ENCODE peak calls at places on chromosomes 12 and 14, in six cellular contexts. S, P, Z, G, T and E are unnamed samples.

GRCh38 chr14:68257969-68258368 is 438.4 kb downstream of the RAD51B start:
- DNase-seq in G (no peak), P (no peak), S (no peak), Z (no peak), T (no peak), E (no peak)

GRCh38 chr12:76236640-76237039 is 111.6 kb downstream of the BBS10 start:
- DNase-seq in G (no peak), S (no peak), T (no peak), Z (no peak), P (no peak), E (no peak)

GRCh38 chr12:108852674-108853073 is 4.7 kb downstream of the SSH1 start:
- DNase-seq in T (no peak), Z (no peak), G (no peak), P (no peak), S (no peak), E (no peak)

GRCh38 chr14:22280497-22281321 is 308.3 kb downstream of the DAD1 start:
- DNase-seq in S (no peak), T (no peak), Z (no peak), P (no peak), G (no peak), E (no peak)

GRCh38 chr12:27123642-27124041 is 41.3 kb upstream of the C12orf71 start:
- DNase-seq in P (no peak), G (no peak), S (no peak), T (no peak), Z (no peak), E (no peak)

GRCh38 chr14:23372509-23372908 is at the start of gene IL25:
- DNase-seq in Z (no peak), G (no peak), S (no peak), T (no peak), P (no peak), E (no peak)

GRCh38 chr14:100874411-100875091 is 29.0 kb downstream of the RTL1 start:
- DNase-seq in P (peak), Z (no peak), T (no peak), S (no peak), G (no peak), E (no peak)

GRCh38 chr14:49692895-49693737 is at the start of gene KLHDC1:
- DNase-seq in P (peak), T (peak), S (peak), Z (peak), G (peak), E (peak)

GRCh38 chr12:110693731-110694130 is 4.8 kb upstream of the HVCN1 start:
- DNase-seq in Z (no peak), P (no peak), T (peak), G (no peak), S (no peak), E (no peak)

GRCh38 chr12:116797885-116798284 is 59.8 kb downstream of the RNFT2 start:
- DNase-seq in S (no peak), P (no peak), T (no peak), G (no peak), Z (no peak), E (no peak)

GRCh38 chr12:77113971-77114370 is 48.6 kb upstream of the E2F7 start:
- DNase-seq in T (no peak), G (no peak), S (no peak), Z (no peak), P (no peak), E (no peak)

GRCh38 chr12:53770281-53770680 is 18.5 kb upstream of the CISTR start:
- DNase-seq in Z (no peak), P (no peak), G (no peak), T (no peak), S (peak), E (no peak)

GRCh38 chr14:99183716-99184115 is 88.3 kb downstream of the BCL11B start:
- DNase-seq in Z (no peak), S (no peak), T (no peak), G (no peak), P (peak), E (no peak)

GRCh38 chr12:86283607-86284006 is 27.4 kb upstream of the MGAT4C start:
- DNase-seq in P (no peak), S (no peak), T (no peak), G (no peak), Z (no peak), E (no peak)

GRCh38 chr14:53325176-53325806 is 172.2 kb upstream of the DDHD1 start:
- DNase-seq in S (no peak), T (no peak), Z (no peak), G (no peak), P (no peak), E (no peak)

DNA sequence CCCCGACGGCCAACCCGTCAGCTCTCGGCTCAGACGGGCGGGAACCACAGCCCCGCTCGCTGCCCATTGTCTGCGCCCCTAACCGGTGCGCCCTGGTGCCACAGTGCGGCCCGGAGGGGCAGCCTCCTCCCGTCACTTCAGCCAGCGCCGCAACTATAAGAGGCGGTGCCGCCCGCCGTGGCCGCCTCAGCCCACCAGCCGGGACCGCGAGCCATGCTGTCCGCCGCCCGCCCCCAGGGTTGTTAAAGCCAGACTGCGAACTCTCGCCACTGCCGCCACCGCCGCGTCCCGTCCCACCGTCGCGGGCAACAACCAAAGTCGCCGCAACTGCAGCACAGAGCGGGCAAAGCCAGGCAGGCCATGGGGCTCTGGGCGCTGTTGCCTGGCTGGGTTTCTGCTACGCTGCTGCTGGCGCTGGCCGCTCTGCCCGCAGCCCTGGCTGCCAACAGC is at the start of gene WNT1:
- DNase-seq in G (no peak), S (no peak), Z (no peak), P (no peak), T (no peak), E (no peak)
- TF ChIP-seq CTCF in G (peak), S (no peak), Z (peak), P (no peak), T (no peak), E (peak)

GRCh38 chr14:103099733-103100280 is 5.3 kb downstream of the EXOC3L4 start:
- DNase-seq in S (no peak), Z (no peak), P (peak), T (no peak), G (no peak), E (no peak)

GRCh38 chr14:103100281-103101121 is 6.0 kb downstream of the EXOC3L4 start:
- DNase-seq in T (no peak), Z (no peak), P (peak), G (no peak), S (no peak), E (no peak)

GRCh38 chr14:103097994-103098957 is 3.8 kb downstream of the EXOC3L4 start:
- DNase-seq in T (no peak), G (no peak), P (peak), Z (no peak), S (no peak), E (no peak)

GRCh38 chr14:103097244-103097993 is 2.9 kb downstream of the EXOC3L4 start:
- DNase-seq in T (no peak), Z (no peak), S (no peak), G (no peak), P (peak), E (no peak)

GRCh38 chr14:103099081-103099732 is 4.7 kb downstream of the EXOC3L4 start:
- DNase-seq in Z (no peak), P (peak), T (no peak), S (no peak), G (no peak), E (no peak)
- TF ChIP-seq CTCF in Z (no peak), P (no peak), T (no peak), S (no peak), G (no peak), E (no peak)

GRCh38 chr12:32274665-32275064 is 124.7 kb upstream of the FGD4 start:
- DNase-seq in G (no peak), S (no peak), P (no peak), Z (no peak), T (no peak), E (no peak)

GRCh38 chr12:32273063-32273521 is 126.3 kb upstream of the FGD4 start:
- DNase-seq in G (no peak), S (no peak), T (no peak), Z (no peak), P (no peak), E (no peak)

GRCh38 chr12:32281098-32281497 is 118.3 kb upstream of the FGD4 start:
- DNase-seq in G (no peak), P (no peak), T (no peak), Z (no peak), S (no peak), E (no peak)

GRCh38 chr12:32273712-32274111 is 125.6 kb upstream of the FGD4 start:
- DNase-seq in Z (peak), G (peak), T (no peak), P (no peak), S (no peak), E (no peak)

DNA sequence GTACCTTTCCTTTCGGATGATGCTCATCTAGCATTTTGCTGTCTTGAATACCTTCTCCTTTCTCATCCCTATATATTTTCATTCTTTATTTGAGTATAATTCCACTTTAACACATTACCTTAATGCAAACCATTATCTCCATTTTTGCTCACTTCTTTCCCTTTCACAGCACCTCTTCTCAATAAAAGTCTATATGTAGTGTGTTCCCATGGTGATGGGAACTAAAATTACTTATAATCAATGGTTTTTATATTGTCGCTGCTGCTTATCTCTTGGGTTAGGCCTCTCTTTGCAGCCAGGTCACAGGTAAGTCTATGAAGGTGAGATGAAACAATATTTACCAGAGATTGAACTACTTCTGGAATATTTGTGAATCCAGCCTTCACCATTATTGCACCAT is 121.6 kb upstream of the FGD4 start:
- DNase-seq in S (no peak), Z (no peak), P (no peak), T (no peak), G (no peak), E (no peak)
- TF ChIP-seq CTCF in S (no peak), Z (no peak), P (no peak), T (no peak), G (no peak), E (no peak)

GRCh38 chr12:99282086-99282485 is 365.5 kb upstream of the GARIN6 start:
- DNase-seq in S (no peak), Z (no peak), P (no peak), T (no peak), G (no peak), E (no peak)
- TF ChIP-seq CTCF in S (no peak), Z (no peak), P (no peak), T (no peak), G (no peak), E (no peak)

GRCh38 chr14:34614638-34615037 is 15.3 kb downstream of the SNX6 start:
- DNase-seq in S (no peak), T (no peak), G (no peak), P (peak), Z (no peak), E (no peak)
- TF ChIP-seq CTCF in S (no peak), T (no peak), G (no peak), P (no peak), Z (no peak), E (no peak)

GRCh38 chr14:103293465-103293864 is 40.6 kb upstream of the EIF5 start:
- DNase-seq in P (no peak), T (no peak), G (no peak), Z (no peak), S (no peak), E (no peak)

GRCh38 chr14:103294091-103294490 is 39.9 kb upstream of the EIF5 start:
- DNase-seq in P (no peak), S (no peak), G (no peak), Z (no peak), T (no peak), E (no peak)

GRCh38 chr14:103298620-103299019 is 35.4 kb upstream of the EIF5 start:
- DNase-seq in Z (no peak), S (no peak), G (no peak), P (no peak), T (no peak), E (no peak)

GRCh38 chr14:103296007-103296406 is 38.0 kb upstream of the EIF5 start:
- DNase-seq in T (no peak), P (no peak), Z (no peak), S (no peak), G (no peak), E (no peak)

DNA sequence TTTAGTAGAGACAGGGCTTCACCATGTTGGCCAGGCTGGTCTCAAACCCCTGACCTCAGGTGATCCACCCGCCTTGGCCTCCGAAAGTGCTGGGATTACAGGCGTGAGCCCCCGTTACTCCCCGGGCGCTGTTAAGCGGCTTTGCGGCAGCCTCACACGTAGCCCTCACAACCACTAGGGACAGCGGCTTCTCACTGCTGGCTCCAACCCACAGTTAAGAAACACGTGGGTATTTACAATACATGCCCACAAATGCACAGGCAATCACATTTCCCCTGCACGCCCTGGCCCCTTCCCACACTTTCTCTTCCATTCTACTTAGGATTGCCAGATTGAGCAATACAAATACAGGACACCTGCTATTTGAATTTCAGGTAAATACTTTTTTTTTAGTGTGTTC is 37.0 kb upstream of the EIF5 start:
- DNase-seq in G (no peak), Z (no peak), S (no peak), T (no peak), P (no peak), E (no peak)
- TF ChIP-seq CTCF in G (no peak), Z (no peak), S (no peak), T (no peak), P (no peak), E (no peak)

GRCh38 chr14:95348395-95349080 is 28.8 kb upstream of the CLMN start:
- DNase-seq in G (no peak), S (no peak), T (no peak), P (no peak), Z (no peak), E (no peak)
- TF ChIP-seq CTCF in G (no peak), S (no peak), T (no peak), P (no peak), Z (no peak), E (no peak)